ENCODE peak calls at places on chromosomes 2 and 18, in ten cellular contexts. D, G, K, O, X, J, E, N, M and S are unnamed samples.

GRCh38 chr2:177869912-177870311 is 202.7 kb downstream of the PDE11A start:
- DNase-seq in D (no peak), G (no peak), K (no peak), O (no peak), X (no peak), J (no peak), E (no peak), N (no peak), M (no peak), S (no peak)

GRCh38 chr2:23624915-23625314 is 239.9 kb downstream of the KLHL29 start:
- DNase-seq in D (no peak), G (no peak), K (no peak), O (no peak), X (no peak), J (no peak), E (no peak), N (no peak), M (no peak), S (no peak)

GRCh38 chr18:77087391-77088141 is 45.0 kb downstream of the MBP start:
- DNase-seq in D (peak), G (no peak), K (no peak), O (peak), X (peak), J (no peak), E (no peak), N (no peak), M (peak), S (no peak)

GRCh38 chr2:225437319-225437718 is 37.8 kb downstream of the NYAP2 start:
- DNase-seq in D (no peak), G (no peak), K (no peak), O (no peak), X (no peak), J (no peak), E (no peak), N (peak), M (no peak), S (no peak)

GRCh38 chr2:10361220-10361588 is 58.5 kb downstream of the HPCAL1 start:
- DNase-seq in D (no peak), G (no peak), K (peak), O (peak), X (no peak), J (no peak), E (no peak), N (no peak), M (no peak), S (no peak)

GRCh38 chr2:40243581-40243980 is 208.3 kb downstream of the SLC8A1 start:
- DNase-seq in D (no peak), G (no peak), K (peak), O (peak), X (peak), J (no peak), E (no peak), N (no peak), M (peak), S (no peak)

GRCh38 chr2:237943395-237944094 is 23.3 kb upstream of the UBE2F start:
- DNase-seq in D (no peak), G (no peak), K (no peak), O (no peak), X (no peak), J (no peak), E (no peak), N (no peak), M (no peak), S (no peak)

GRCh38 chr2:165055081-165055879 is 100.0 kb upstream of the SLC38A11 start:
- DNase-seq in D (peak), G (no peak), K (peak), O (peak), X (no peak), J (no peak), E (no peak), N (no peak), M (peak), S (no peak)

GRCh38 chr2:121596221-121597080 is 52.8 kb downstream of the CLASP1 start:
- DNase-seq in D (peak), G (peak), K (peak), O (peak), X (peak), J (peak), E (peak), N (no peak), M (peak), S (no peak)

GRCh38 chr2:201357216-201357615 is at the start of gene FLACC1:
- DNase-seq in D (peak), G (peak), K (peak), O (peak), X (peak), J (peak), E (peak), N (no peak), M (peak), S (no peak)

GRCh38 chr18:23020555-23021294 is 87.6 kb downstream of the RBBP8 start:
- DNase-seq in D (no peak), G (no peak), K (no peak), O (no peak), X (no peak), J (no peak), E (no peak), N (peak), M (no peak), S (no peak)

GRCh38 chr2:176105078-176105726 is 1.9 kb upstream of the HOXD11 start:
- DNase-seq in D (no peak), G (no peak), K (no peak), O (no peak), X (peak), J (no peak), E (no peak), N (no peak), M (no peak), S (no peak)

GRCh38 chr2:239440511-239440959 is 39.7 kb upstream of the HDAC4 start:
- DNase-seq in D (peak), G (peak), K (no peak), O (no peak), X (peak), J (no peak), E (no peak), N (no peak), M (no peak), S (no peak)
- H3K9ac ChIP-seq in D (no peak), G (no peak), K (no peak), O (peak), X (no peak), J (no peak), E (no peak), N (no peak), M (no peak), S (no peak)

DNA sequence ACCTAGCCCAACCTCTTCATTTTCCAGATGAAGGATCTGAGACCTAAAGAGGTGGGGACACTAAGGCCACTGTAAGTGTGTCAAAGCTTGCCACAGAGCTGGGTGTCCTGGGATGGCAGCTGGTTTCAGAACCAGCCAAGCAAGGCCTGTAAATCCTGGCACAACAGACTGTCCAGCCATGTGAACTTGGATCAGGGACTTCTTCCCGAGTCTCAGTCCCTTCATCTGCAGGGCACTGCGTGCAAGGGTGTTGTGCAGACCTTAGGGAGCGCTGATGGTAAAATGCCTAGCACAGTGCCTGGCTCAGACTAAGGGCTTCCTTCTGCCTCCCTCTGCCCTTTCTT is 124.8 kb downstream of the INHBB start:
- DNase-seq in D (no peak), G (no peak), K (no peak), O (no peak), X (peak), J (no peak), E (no peak), N (no peak), M (no peak), S (no peak)
- H3K9ac ChIP-seq in D (no peak), G (peak), K (peak), O (peak), X (peak), J (peak), E (no peak), N (no peak), M (peak), S (peak)

GRCh38 chr2:7620255-7620654 is 703.0 kb downstream of the RNF144A start:
- DNase-seq in D (no peak), G (no peak), K (no peak), O (no peak), X (peak), J (peak), E (no peak), N (no peak), M (peak), S (no peak)

GRCh38 chr2:7627587-7627986 is 710.4 kb downstream of the RNF144A start:
- DNase-seq in D (no peak), G (no peak), K (peak), O (peak), X (peak), J (peak), E (no peak), N (no peak), M (peak), S (no peak)

GRCh38 chr2:7621018-7621814 is 704.0 kb downstream of the RNF144A start:
- DNase-seq in D (no peak), G (no peak), K (no peak), O (no peak), X (peak), J (peak), E (no peak), N (no peak), M (no peak), S (no peak)

GRCh38 chr2:7625392-7626138 is 708.4 kb downstream of the RNF144A start:
- DNase-seq in D (no peak), G (no peak), K (no peak), O (no peak), X (no peak), J (no peak), E (no peak), N (no peak), M (no peak), S (no peak)

DNA sequence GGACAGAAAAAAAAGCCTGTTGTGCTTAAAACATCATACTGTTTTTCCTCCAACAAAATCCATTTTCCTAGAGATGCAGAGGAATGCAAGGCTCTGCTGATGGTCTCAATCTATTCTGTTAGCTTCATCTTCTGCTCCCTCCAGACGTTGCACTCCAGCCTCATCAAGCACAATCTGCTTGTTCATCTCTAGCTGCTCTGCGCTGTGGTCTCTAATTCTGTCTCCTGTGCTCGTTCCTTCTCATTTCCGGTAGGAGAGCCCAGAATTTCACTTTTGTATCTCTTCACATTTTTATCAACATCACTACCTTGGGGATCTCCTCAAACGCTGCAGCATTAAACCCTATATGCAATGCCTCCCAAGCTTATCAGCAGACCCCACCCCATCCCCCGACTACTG is 708.9 kb downstream of the RNF144A start:
- DNase-seq in D (no peak), G (no peak), K (no peak), O (no peak), X (no peak), J (no peak), E (no peak), N (no peak), M (no peak), S (no peak)
- H3K9ac ChIP-seq in D (no peak), G (no peak), K (no peak), O (no peak), X (no peak), J (no peak), E (no peak), N (no peak), M (no peak), S (no peak)

GRCh38 chr2:174635015-174635593 is 37.5 kb upstream of the WIPF1 start:
- DNase-seq in D (no peak), G (no peak), K (no peak), O (no peak), X (peak), J (no peak), E (no peak), N (no peak), M (no peak), S (no peak)
- H3K9ac ChIP-seq in D (no peak), G (no peak), K (no peak), O (no peak), X (peak), J (no peak), E (no peak), N (peak), M (peak), S (no peak)

GRCh38 chr2:200308421-200309295 is 2.2 kb downstream of the SPATS2L start:
- DNase-seq in D (peak), G (no peak), K (peak), O (peak), X (peak), J (peak), E (no peak), N (no peak), M (peak), S (no peak)
- H3K9ac ChIP-seq in D (no peak), G (peak), K (peak), O (peak), X (peak), J (peak), E (no peak), N (peak), M (peak), S (peak)